ENCODE peak calls at places on chromosomes 4 and X, in nine cellular contexts. L is astrocyte of the cerebellum; Z is AG04450; O is glutamatergic neuron; N is activated CD8-positive, alpha-beta T cell treated with anti-CD3 and anti-CD28 coated beads for 36 hours; U is psoas muscle; C is epithelial cell of proximal tubule; D is astrocyte of the spinal cord; S is GM06990. H is an unnamed sample.

GRCh38 chrX:68504237-68504636 is 5.4 kb downstream of the YIPF6 start:
- DNase-seq in C (no peak), D (peak; percentile 71), O (no peak), N (peak; percentile 85), U (no peak), S (peak; percentile 6), Z (peak; percentile 39), L (no peak), H (no peak)

GRCh38 chr4:10085828-10086505 is 30.6 kb downstream of the WDR1 start:
- DNase-seq in N (no peak), C (no peak), S (no peak), D (peak; percentile 60), L (no peak), U (peak; percentile 39), Z (no peak), O (peak; percentile 2), H (no peak)

GRCh38 chr4:91894006-91894405 is 409.8 kb upstream of the GRID2 start:
- DNase-seq in O (no peak), U (no peak), L (no peak), S (no peak), C (no peak), N (no peak), Z (no peak), D (no peak), H (no peak)

GRCh38 chrX:100643943-100644587 is at the start of gene SRPX2:
- DNase-seq in Z (peak; percentile 74), D (peak; percentile 89), O (no peak), S (no peak), U (peak; percentile 68), C (peak; percentile 57), N (no peak), L (peak; percentile 65), H (no peak)

GRCh38 chr4:7885216-7886134 is 54.2 kb downstream of the AFAP1 start:
- DNase-seq in N (no peak), O (no peak), C (no peak), D (no peak), L (no peak), S (no peak), U (no peak), Z (no peak), H (no peak)

GRCh38 chr4:78652282-78652876 is 100.8 kb downstream of the ANXA3 start:
- DNase-seq in U (no peak), D (peak; percentile 66), N (no peak), O (no peak), S (no peak), L (peak; percentile 85), C (no peak), Z (no peak), H (no peak)

GRCh38 chr4:140038031-140038533 is 115.9 kb downstream of the MAML3 start:
- DNase-seq in O (no peak), N (no peak), L (peak; percentile 72), S (no peak), U (no peak), D (peak; percentile 81), Z (no peak), C (no peak), H (no peak)

GRCh38 chr4:82371398-82371972 is 2.3 kb downstream of the HNRNPD start:
- DNase-seq in Z (no peak), C (no peak), L (no peak), D (no peak), S (no peak), O (no peak), U (no peak), N (no peak), H (no peak)

GRCh38 chr4:136831553-136831952 is 700.7 kb downstream of the PCDH18 start:
- DNase-seq in S (no peak), U (no peak), D (no peak), N (no peak), C (no peak), L (no peak), O (no peak), Z (no peak), H (no peak)

GRCh38 chr4:136829298-136829697 is 703.0 kb downstream of the PCDH18 start:
- DNase-seq in O (no peak), D (no peak), C (no peak), N (no peak), Z (no peak), U (no peak), L (no peak), S (no peak), H (no peak)
- TF ChIP-seq CTCF in O (no peak), D (no peak), C (no peak), N (no peak), Z (no peak), U (no peak), L (no peak), S (no peak), H (no peak)

GRCh38 chr4:127778102-127778501 is 4.0 kb upstream of the HSPA4L start:
- DNase-seq in O (no peak), N (no peak), L (no peak), D (no peak), C (no peak), Z (no peak), U (no peak), S (no peak), H (no peak)

GRCh38 chr4:127775843-127776242 is 6.3 kb upstream of the HSPA4L start:
- DNase-seq in S (no peak), N (no peak), D (no peak), Z (no peak), U (no peak), C (no peak), O (no peak), L (no peak), H (no peak)

GRCh38 chr4:127777487-127777886 is 4.6 kb upstream of the HSPA4L start:
- DNase-seq in S (no peak), Z (no peak), C (no peak), L (no peak), U (no peak), O (no peak), N (no peak), D (no peak), H (no peak)

GRCh38 chr4:127772769-127773671 is 9.1 kb upstream of the HSPA4L start:
- DNase-seq in C (no peak), O (no peak), L (no peak), U (no peak), S (no peak), N (no peak), Z (no peak), D (no peak), H (no peak)

DNA sequence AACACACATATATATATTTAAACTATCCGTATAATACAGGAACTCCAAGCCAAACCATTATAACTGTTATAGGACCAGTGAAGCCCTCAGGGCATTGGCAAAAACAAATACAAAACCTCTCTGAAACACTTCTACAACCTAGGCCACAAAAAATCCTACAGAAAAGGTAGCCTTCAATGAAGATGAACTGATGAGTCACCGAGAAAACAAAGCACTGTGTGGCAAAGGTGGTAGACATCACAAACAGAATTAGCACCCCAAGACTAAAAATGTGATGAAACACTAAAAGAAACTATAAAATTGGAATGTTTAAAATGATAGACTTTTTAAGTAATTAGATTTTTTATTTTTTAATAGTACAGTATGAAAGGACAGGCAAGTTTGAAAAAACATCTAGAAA is 5.5 kb upstream of the HSPA4L start:
- DNase-seq in L (no peak), O (no peak), C (no peak), N (no peak), D (no peak), U (no peak), Z (no peak), S (no peak), H (no peak)
- TF ChIP-seq CTCF in L (no peak), O (no peak), C (no peak), N (no peak), D (no peak), U (no peak), Z (no peak), S (no peak), H (no peak)

DNA sequence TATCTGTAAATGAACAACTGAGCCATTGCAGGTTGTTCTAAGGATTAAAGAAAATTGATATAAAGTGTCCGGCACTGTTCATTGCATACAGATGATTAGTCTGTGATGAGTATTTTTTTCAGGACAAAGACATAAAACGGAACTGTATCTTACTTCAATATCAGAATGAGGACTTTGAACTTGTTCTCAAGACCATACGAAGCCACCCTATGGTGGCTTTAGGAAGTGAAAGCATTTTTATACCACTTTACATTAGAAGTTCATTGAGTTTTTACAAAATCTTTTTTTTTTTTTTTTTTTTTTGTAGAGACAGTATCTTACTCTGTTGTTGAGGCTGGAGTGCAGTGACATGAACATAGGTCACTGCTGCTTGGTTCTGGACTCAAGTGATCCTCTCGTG is 45.2 kb upstream of the TRIM2 start:
- DNase-seq in C (no peak), O (no peak), Z (no peak), N (no peak), U (no peak), S (no peak), L (no peak), D (no peak), H (no peak)
- TF ChIP-seq CTCF in C (no peak), O (peak; percentile 20), Z (peak; percentile 23), N (peak; percentile 50), U (no peak), S (peak; percentile 26), L (peak; percentile 21), D (peak; percentile 17), H (no peak)

GRCh38 chr4:2332201-2332975 is 70.5 kb upstream of the MXD4 start:
- DNase-seq in L (no peak), N (no peak), U (no peak), Z (no peak), C (no peak), O (no peak), S (no peak), D (no peak), H (no peak)

GRCh38 chr4:2331519-2332200 is 69.8 kb upstream of the MXD4 start:
- DNase-seq in Z (no peak), D (no peak), N (no peak), S (no peak), U (no peak), L (no peak), C (no peak), O (no peak), H (no peak)

GRCh38 chr4:2332976-2333319 is 71.0 kb upstream of the MXD4 start:
- DNase-seq in Z (no peak), C (no peak), O (no peak), L (no peak), D (no peak), S (no peak), N (no peak), U (no peak), H (no peak)

GRCh38 chr4:2331043-2331420 is 69.1 kb upstream of the MXD4 start:
- DNase-seq in N (no peak), C (no peak), U (no peak), O (no peak), L (no peak), D (no peak), S (no peak), Z (no peak), H (no peak)

DNA sequence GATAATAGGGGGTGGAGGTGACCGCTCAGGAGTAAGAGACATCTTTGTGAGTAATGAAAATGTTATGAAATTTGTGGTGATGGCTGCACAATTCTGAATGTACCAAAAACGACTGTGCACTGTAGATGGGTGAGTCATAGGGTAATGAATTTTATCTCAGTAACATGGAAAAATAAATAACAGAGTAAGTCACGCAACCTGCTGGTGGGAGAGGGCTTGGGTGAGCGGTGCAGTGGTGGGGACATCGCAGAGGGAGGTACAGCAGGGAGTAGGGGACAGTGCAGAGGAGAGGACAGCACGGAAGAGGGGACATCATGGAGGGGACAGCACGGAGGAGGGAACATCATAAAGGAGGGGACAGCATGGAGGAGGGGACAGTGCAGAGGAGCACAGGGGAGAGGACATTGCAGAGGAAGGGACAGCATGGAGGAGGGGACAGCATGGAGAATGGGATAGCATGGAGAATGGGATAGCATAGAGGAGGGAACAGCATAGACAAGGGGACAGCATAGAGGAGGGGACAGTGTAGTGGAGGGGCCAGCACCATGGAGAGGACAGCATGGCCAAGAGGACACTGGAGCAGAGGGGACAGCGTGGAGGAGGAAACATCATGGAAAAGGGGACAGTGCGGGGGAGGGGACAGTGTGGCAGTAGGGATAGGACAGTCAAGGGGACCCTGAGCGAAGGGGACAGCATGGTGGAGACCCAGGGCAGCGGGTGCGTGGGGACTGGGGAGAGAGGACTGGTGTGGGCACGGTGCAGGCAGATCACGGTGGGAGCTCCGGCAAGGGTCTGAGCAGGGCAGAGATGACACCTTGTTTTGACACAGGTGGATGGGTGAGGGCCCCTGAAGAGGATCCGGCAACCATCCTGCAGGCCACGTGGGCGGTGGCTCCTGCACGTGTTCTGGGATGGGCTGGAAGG is 68.5 kb upstream of the MXD4 start:
- DNase-seq in C (no peak), Z (peak; percentile 62), L (peak; percentile 86), O (no peak), N (no peak), D (peak; percentile 90), S (no peak), U (no peak), H (no peak)
- TF ChIP-seq CTCF in C (no peak), Z (peak; percentile 18), L (no peak), O (no peak), N (no peak), D (peak; percentile 14), S (no peak), U (no peak), H (no peak)

H was measured in omental fat pad.